ENCODE peak calls at places on chromosomes 5 and 9, in five cellular contexts. I, W, S, Y and X are unnamed samples.

GRCh38 chr5:39409036-39409435 is 15.7 kb downstream of the DAB2 start:
- DNase-seq in I (no peak), W (no peak), S (no peak), Y (no peak), X (no peak)

GRCh38 chr5:35117960-35118359 is 70.2 kb upstream of the AGXT2 start:
- DNase-seq in I (no peak), W (no peak), S (no peak), Y (peak), X (peak)

GRCh38 chr9:14180077-14180941 is 133.6 kb downstream of the NFIB start:
- DNase-seq in I (no peak), W (no peak), S (no peak), Y (no peak), X (no peak)

GRCh38 chr9:103990311-103990710 is 103.8 kb upstream of the SMC2 start:
- DNase-seq in I (no peak), W (no peak), S (no peak), Y (no peak), X (no peak)

GRCh38 chr9:93645921-93646639 is 69.7 kb downstream of the PHF2 start:
- DNase-seq in I (no peak), W (no peak), S (no peak), Y (no peak), X (no peak)

GRCh38 chr9:93093081-93093448 is 3.0 kb upstream of the CARD19 start:
- DNase-seq in I (peak), W (no peak), S (no peak), Y (no peak), X (no peak)

GRCh38 chr9:114869845-114870244 is 60.5 kb downstream of the TNFSF8 start:
- DNase-seq in I (peak), W (no peak), S (no peak), Y (no peak), X (no peak)

GRCh38 chr9:125088752-125089151 is 54.6 kb downstream of the SCAI start:
- DNase-seq in I (no peak), W (no peak), S (no peak), Y (no peak), X (no peak)

GRCh38 chr5:82804151-82804690 is 273.0 kb downstream of the TMEM167A start:
- DNase-seq in I (no peak), W (no peak), S (no peak), Y (no peak), X (no peak)

GRCh38 chr5:125006011-125006685 is 259.7 kb upstream of the ZNF608 start:
- DNase-seq in I (no peak), W (no peak), S (no peak), Y (no peak), X (no peak)

GRCh38 chr5:68949711-68950110 is 144.1 kb upstream of the SLC30A5 start:
- DNase-seq in I (no peak), W (no peak), S (no peak), Y (no peak), X (no peak)

GRCh38 chr9:87479801-87480201 is 17.9 kb upstream of the DAPK1 start:
- DNase-seq in I (no peak), W (no peak), S (no peak), Y (peak), X (no peak)

GRCh38 chr9:38309324-38310195 is 82.9 kb upstream of the ALDH1B1 start:
- DNase-seq in I (no peak), W (no peak), S (no peak), Y (peak), X (no peak)

GRCh38 chr9:117491491-117491890 is 76.6 kb upstream of the ASTN2 start:
- DNase-seq in I (no peak), W (no peak), S (no peak), Y (no peak), X (no peak)

GRCh38 chr5:127417534-127417933 is 99.9 kb upstream of the PRRC1 start:
- DNase-seq in I (no peak), W (no peak), S (no peak), Y (no peak), X (no peak)

GRCh38 chr9:20243866-20244647 is 378.2 kb downstream of the MLLT3 start:
- DNase-seq in I (no peak), W (no peak), S (no peak), Y (no peak), X (no peak)

GRCh38 chr5:173866249-173867172 is 21.6 kb upstream of the CPEB4 start:
- DNase-seq in I (peak), W (no peak), S (no peak), Y (no peak), X (no peak)

GRCh38 chr5:50720061-50720460 is 53.6 kb downstream of the PARP8 start:
- DNase-seq in I (no peak), W (no peak), S (no peak), Y (no peak), X (no peak)

GRCh38 chr9:109012009-109012875 is 1.1 kb downstream of the CTNNAL1 start:
- DNase-seq in I (no peak), W (peak), S (peak), Y (peak), X (peak)

GRCh38 chr9:76868897-76869296 is 37.0 kb downstream of the PRUNE2 start:
- DNase-seq in I (no peak), W (no peak), S (no peak), Y (peak), X (no peak)

GRCh38 chr9:106784076-106784475 is 78.9 kb upstream of the ZNF462 start:
- DNase-seq in I (no peak), W (no peak), S (no peak), Y (peak), X (no peak)

GRCh38 chr5:110754181-110754580 is 15.4 kb downstream of the SLC25A46 start:
- DNase-seq in I (no peak), W (no peak), S (no peak), Y (no peak), X (no peak)

GRCh38 chr5:82364497-82364896 is 86.3 kb upstream of the RPS23 start:
- DNase-seq in I (no peak), W (no peak), S (peak), Y (peak), X (no peak)

GRCh38 chr5:177588413-177588909 is 3.5 kb upstream of the TMED9 start:
- DNase-seq in I (peak), W (no peak), S (no peak), Y (no peak), X (no peak)

GRCh38 chr9:124436320-124436719 is 13.9 kb upstream of the ADGRD2 start:
- DNase-seq in I (no peak), W (no peak), S (no peak), Y (no peak), X (no peak)